ENCODE peak calls at places on chromosomes 2 and 18, in six cellular contexts. S, Q, G, T, Y and M are unnamed samples.

GRCh38 chr2:102070058-102070642 is 72.4 kb upstream of the IL1R1 start:
- DNase-seq in G (no peak), T (no peak), S (no peak), Y (peak; percentile 98), Q (peak; percentile 95), M (peak; percentile 55)

GRCh38 chr18:55430026-55430425 is 158.0 kb downstream of the TCF4 start:
- DNase-seq in T (no peak), Y (no peak), S (no peak), G (no peak), Q (no peak), M (no peak)

GRCh38 chr18:74760436-74760835 is 162.8 kb downstream of the ZNF407 start:
- DNase-seq in Q (no peak), Y (no peak), T (no peak), S (no peak), G (no peak), M (no peak)

GRCh38 chr2:15628899-15629855 is 37.5 kb downstream of the DDX1 start:
- DNase-seq in Y (no peak), T (no peak), S (no peak), G (no peak), Q (no peak), M (no peak)

GRCh38 chr2:238167344-238167715 is 8.6 kb downstream of the ERFE start:
- DNase-seq in T (no peak), G (no peak), Y (no peak), S (no peak), Q (no peak), M (no peak)

GRCh38 chr2:204264068-204264693 is 281.1 kb upstream of the PARD3B start:
- DNase-seq in T (no peak), Q (no peak), Y (no peak), S (no peak), G (no peak), M (no peak)

GRCh38 chr2:31931916-31932315 is 78.9 kb downstream of the MEMO1 start:
- DNase-seq in Q (no peak), G (no peak), Y (no peak), S (no peak), T (no peak), M (no peak)

GRCh38 chr2:46982356-46983064 is 66.9 kb upstream of the MCFD2 start:
- DNase-seq in Y (no peak), S (no peak), G (no peak), T (no peak), Q (no peak), M (no peak)

GRCh38 chr2:119659601-119660342 is 19.2 kb upstream of the TMEM177 start:
- DNase-seq in Y (peak; percentile 59), T (no peak), Q (no peak), S (peak; percentile 24), G (no peak), M (no peak)

GRCh38 chr2:181157326-181157725 is 176.9 kb downstream of the UBE2E3 start:
- DNase-seq in T (no peak), G (no peak), S (no peak), Y (no peak), Q (no peak), M (no peak)

GRCh38 chr18:22348521-22349316 is 69.0 kb downstream of the CTAGE1 start:
- DNase-seq in Q (peak; percentile 86), G (no peak), T (no peak), Y (peak; percentile 73), S (peak; percentile 2), M (no peak)

GRCh38 chr2:177625744-177626655 is 233.4 kb downstream of the AGPS start:
- DNase-seq in G (no peak), Q (no peak), T (no peak), S (no peak), Y (no peak), M (no peak)

GRCh38 chr2:208183526-208183925 is 6.3 kb downstream of the C2orf80 start:
- DNase-seq in G (no peak), Y (no peak), S (no peak), Q (no peak), T (no peak), M (no peak)

GRCh38 chr2:208189782-208190181 is at the start of gene C2orf80:
- DNase-seq in S (no peak), Q (no peak), T (no peak), Y (no peak), G (peak; percentile 55), M (no peak)

GRCh38 chr2:208183937-208184336 is 5.9 kb downstream of the C2orf80 start:
- DNase-seq in S (no peak), Q (peak; percentile 57), T (no peak), G (no peak), Y (no peak), M (no peak)

GRCh38 chr2:208186921-208187320 is 2.9 kb downstream of the C2orf80 start:
- DNase-seq in S (no peak), G (no peak), T (no peak), Q (no peak), Y (no peak), M (no peak)

GRCh38 chr2:208186465-208186864 is 3.4 kb downstream of the C2orf80 start:
- DNase-seq in S (no peak), Y (no peak), G (no peak), T (no peak), Q (no peak), M (no peak)
- H3K4me3 ChIP-seq in S (no peak overlapping the region), Y (no peak overlapping the region), G (peak overlapping the region; percentile 29), T (no peak overlapping the region), Q (no peak overlapping the region), M (no peak overlapping the region)

GRCh38 chr2:219176818-219177593 is at the start of gene CNPPD1:
- DNase-seq in G (peak; percentile 77), T (no peak), Y (peak; percentile 92), Q (peak; percentile 94), S (peak; percentile 89), M (no peak)

GRCh38 chr2:219179601-219180465 is 1.8 kb downstream of the RETREG2 start:
- DNase-seq in G (no peak), T (no peak), Y (no peak), S (no peak), Q (no peak), M (no peak)

GRCh38 chr2:219180961-219181360 is 2.9 kb downstream of the RETREG2 start:
- DNase-seq in G (no peak), T (no peak), S (no peak), Y (no peak), Q (no peak), M (no peak)

GRCh38 chr2:219177594-219178376 is at the start of gene RETREG2:
- DNase-seq in G (peak; percentile 74), S (peak; percentile 89), Y (peak; percentile 78), T (peak; percentile 87), Q (peak; percentile 92), M (peak; percentile 63)

DNA sequence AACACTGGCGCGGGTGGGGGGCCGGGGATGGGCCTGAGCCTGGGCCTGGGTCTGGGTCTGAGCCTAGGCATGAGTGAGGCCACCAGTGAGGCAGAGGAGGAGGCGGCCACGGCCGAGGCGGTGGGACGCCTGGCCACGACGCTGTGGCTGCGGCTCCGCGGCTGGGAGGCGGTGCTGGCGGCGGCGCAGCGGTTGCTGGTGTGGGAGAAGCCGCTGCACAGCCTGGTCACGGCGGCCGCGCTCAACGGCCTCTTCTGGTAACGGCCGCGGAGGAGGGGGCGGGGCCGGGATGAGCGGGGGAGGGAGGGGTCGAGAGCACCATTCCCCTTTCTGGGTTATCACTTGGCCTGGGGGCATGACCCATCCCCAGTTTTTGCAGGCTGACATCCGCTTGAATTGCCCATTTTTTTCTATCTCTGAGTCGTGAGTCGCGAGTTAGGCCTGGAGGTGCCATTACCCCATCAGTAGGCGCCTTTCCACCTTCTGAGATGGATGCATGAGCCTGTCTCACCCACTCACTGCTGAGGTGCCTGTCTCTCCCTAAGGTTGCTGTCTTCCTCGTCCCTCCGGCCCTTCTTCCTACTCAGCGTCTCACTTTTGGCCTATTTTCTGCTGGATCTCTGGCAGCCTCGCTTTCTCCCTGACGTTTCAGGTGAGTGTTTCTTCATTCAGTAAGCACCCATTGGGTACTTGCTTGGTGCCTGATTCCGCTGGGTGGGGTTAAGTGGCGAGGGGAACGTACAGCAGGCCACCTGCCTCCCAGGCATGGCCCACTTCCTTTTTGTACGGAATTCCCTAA is 501 bp downstream of the RETREG2 start:
- DNase-seq in Q (peak; percentile 75), T (no peak), Y (peak; percentile 60), S (peak; percentile 52), G (no peak), M (no peak)
- H3K4me3 ChIP-seq in Q (peak overlapping the region; percentile 86), T (peak overlapping the region; percentile 86), Y (peak overlapping the region; percentile 56), S (peak overlapping the region; percentile 84), G (peak overlapping the region; percentile 83), M (peak overlapping the region; percentile 82)

DNA sequence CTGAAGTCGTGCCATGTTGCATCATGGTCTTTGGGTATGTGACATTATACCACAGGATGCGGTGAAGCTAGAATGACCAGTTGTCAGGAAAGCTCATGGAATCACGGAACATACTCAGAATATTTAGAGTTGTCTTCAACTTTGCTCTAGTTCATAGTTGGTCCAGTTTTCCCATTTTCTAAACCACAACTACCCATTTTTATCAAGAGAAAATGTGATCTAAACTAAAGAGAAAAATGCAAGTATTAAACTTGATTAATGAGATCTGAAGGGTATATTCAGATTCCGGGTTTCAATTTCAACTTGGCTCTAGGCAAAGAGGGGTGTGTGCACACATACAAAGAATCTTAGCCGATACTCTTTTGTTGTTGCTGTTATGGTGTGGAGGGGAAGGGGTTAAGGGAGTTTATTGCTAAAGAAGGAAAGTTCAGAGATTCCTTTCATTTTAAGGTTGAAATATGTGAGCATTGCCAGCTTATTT is 516.5 kb upstream of the ZEB2 start:
- DNase-seq in S (no peak), Q (no peak), T (no peak), G (no peak), Y (no peak), M (no peak)
- H3K4me3 ChIP-seq in S (no peak overlapping the region), Q (no peak overlapping the region), T (no peak overlapping the region), G (peak overlapping the region; percentile 12), Y (no peak overlapping the region), M (no peak overlapping the region)

GRCh38 chr2:100924520-100925451 is 77.3 kb upstream of the RPL31 start:
- DNase-seq in T (no peak), Y (no peak), Q (no peak), S (peak; percentile 44), G (no peak), M (no peak)
- H3K4me3 ChIP-seq in T (no peak overlapping the region), Y (no peak overlapping the region), Q (peak overlapping the region; percentile 32), S (peak overlapping the region; percentile 70), G (peak overlapping the region; percentile 8), M (no peak overlapping the region)